ENCODE peak calls at places on chromosomes 7 and 10, in six cellular contexts. One of them, this sample, is unnamed.

GRCh38 chr7:45143616-45144015 is 14.0 kb upstream of the RAMP3 start:
- DNase-seq in neural crest cell: no peak
- DNase-seq in B cell: no peak
- DNase-seq in transverse colon: no peak
- DNase-seq in GM12865: no peak
- DNase-seq in kidney: no peak
- DNase-seq in this sample: no peak

GRCh38 chr7:141590666-141591065 is 39.5 kb downstream of the AGK start:
- DNase-seq in neural crest cell: no peak
- DNase-seq in B cell: no peak
- DNase-seq in transverse colon: no peak
- DNase-seq in GM12865: peak
- DNase-seq in kidney: no peak
- DNase-seq in this sample: no peak

GRCh38 chr7:128347573-128348147 is 4.0 kb upstream of the RBM28 start:
- DNase-seq in neural crest cell: peak
- DNase-seq in B cell: no peak
- DNase-seq in transverse colon: peak
- DNase-seq in GM12865: peak
- DNase-seq in kidney: no peak
- DNase-seq in this sample: peak

GRCh38 chr10:128863823-128864405 is 603.1 kb upstream of the MGMT start:
- DNase-seq in neural crest cell: no peak
- DNase-seq in B cell: no peak
- DNase-seq in transverse colon: no peak
- DNase-seq in GM12865: no peak
- DNase-seq in kidney: no peak
- DNase-seq in this sample: no peak

GRCh38 chr10:95525033-95525418 is 36.1 kb downstream of the SORBS1 start:
- DNase-seq in neural crest cell: no peak
- DNase-seq in B cell: no peak
- DNase-seq in transverse colon: no peak
- DNase-seq in GM12865: no peak
- DNase-seq in kidney: no peak
- DNase-seq in this sample: no peak

GRCh38 chr10:43039629-43040481 is 37.0 kb upstream of the RET start:
- DNase-seq in neural crest cell: no peak
- DNase-seq in B cell: no peak
- DNase-seq in transverse colon: no peak
- DNase-seq in GM12865: no peak
- DNase-seq in kidney: peak
- DNase-seq in this sample: no peak

GRCh38 chr10:93813507-93814465 is 56.0 kb downstream of the LGI1 start:
- DNase-seq in neural crest cell: peak
- DNase-seq in B cell: no peak
- DNase-seq in transverse colon: peak
- DNase-seq in GM12865: peak
- DNase-seq in kidney: peak
- DNase-seq in this sample: peak

GRCh38 chr10:36110097-36110496 is 468.0 kb upstream of the FZD8 start:
- DNase-seq in neural crest cell: no peak
- DNase-seq in B cell: no peak
- DNase-seq in transverse colon: no peak
- DNase-seq in GM12865: no peak
- DNase-seq in kidney: no peak
- DNase-seq in this sample: no peak

GRCh38 chr7:117381357-117381756 is 45.9 kb downstream of the ASZ1 start:
- DNase-seq in neural crest cell: no peak
- DNase-seq in B cell: no peak
- DNase-seq in transverse colon: no peak
- DNase-seq in GM12865: peak
- DNase-seq in kidney: no peak
- DNase-seq in this sample: no peak

GRCh38 chr7:110568932-110569331 is 522.0 kb upstream of the LRRN3 start:
- DNase-seq in neural crest cell: no peak
- DNase-seq in B cell: no peak
- DNase-seq in transverse colon: no peak
- DNase-seq in GM12865: no peak
- DNase-seq in kidney: no peak
- DNase-seq in this sample: no peak

GRCh38 chr7:118803-119376 is 73.5 kb upstream of the FAM20C start:
- DNase-seq in neural crest cell: no peak
- DNase-seq in B cell: no peak
- DNase-seq in transverse colon: no peak
- DNase-seq in GM12865: no peak
- DNase-seq in kidney: no peak
- DNase-seq in this sample: no peak

GRCh38 chr7:155547161-155547791 is 917 bp upstream of the CNPY1 start:
- DNase-seq in neural crest cell: no peak
- DNase-seq in B cell: no peak
- DNase-seq in transverse colon: no peak
- DNase-seq in GM12865: no peak
- DNase-seq in kidney: no peak
- DNase-seq in this sample: no peak

GRCh38 chr7:100053201-100053600 is 3.6 kb downstream of the ZSCAN21 start:
- DNase-seq in neural crest cell: no peak
- DNase-seq in B cell: peak
- DNase-seq in transverse colon: peak
- DNase-seq in GM12865: peak
- DNase-seq in kidney: peak
- DNase-seq in this sample: no peak

GRCh38 chr7:72025381-72025960 is 386.7 kb downstream of the CALN1 start:
- DNase-seq in neural crest cell: no peak
- DNase-seq in B cell: no peak
- DNase-seq in transverse colon: no peak
- DNase-seq in GM12865: no peak
- DNase-seq in kidney: no peak
- DNase-seq in this sample: no peak

GRCh38 chr7:157689269-157690057 is 352.7 kb downstream of the DNAJB6 start:
- DNase-seq in neural crest cell: no peak
- DNase-seq in B cell: no peak
- DNase-seq in transverse colon: no peak
- DNase-seq in GM12865: no peak
- DNase-seq in kidney: peak
- DNase-seq in this sample: peak
- TF ChIP-seq CTCF in neural crest cell: no peak
- TF ChIP-seq CTCF in B cell: no peak
- TF ChIP-seq CTCF in transverse colon: no peak
- TF ChIP-seq CTCF in GM12865: no peak
- TF ChIP-seq CTCF in kidney: no peak
- TF ChIP-seq CTCF in this sample: no peak

DNA sequence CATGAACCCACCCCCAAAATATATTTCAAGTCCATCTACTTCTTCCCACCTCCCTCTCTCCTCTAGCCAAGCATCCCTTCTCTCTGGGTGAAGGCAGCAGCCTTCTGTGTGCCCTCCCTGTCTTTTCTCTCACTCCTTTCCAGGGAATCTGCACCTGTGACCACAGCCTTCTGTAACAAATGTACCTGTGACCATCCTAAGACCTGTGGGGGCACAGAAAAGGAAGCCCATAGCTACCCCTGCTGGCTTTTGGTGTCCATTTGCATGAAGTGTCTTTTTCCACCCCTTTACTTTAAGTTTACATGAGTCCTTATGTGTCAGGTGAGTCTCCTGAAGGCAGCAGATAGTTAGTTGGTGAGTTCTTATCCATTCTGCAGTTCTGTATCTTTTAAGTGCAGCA is 2.0 kb upstream of the TBXAS1 start:
- DNase-seq in neural crest cell: no peak
- DNase-seq in B cell: no peak
- DNase-seq in transverse colon: no peak
- DNase-seq in GM12865: peak
- DNase-seq in kidney: no peak
- DNase-seq in this sample: no peak
- TF ChIP-seq CTCF in neural crest cell: no peak
- TF ChIP-seq CTCF in B cell: no peak
- TF ChIP-seq CTCF in transverse colon: no peak
- TF ChIP-seq CTCF in GM12865: peak
- TF ChIP-seq CTCF in kidney: no peak
- TF ChIP-seq CTCF in this sample: no peak

DNA sequence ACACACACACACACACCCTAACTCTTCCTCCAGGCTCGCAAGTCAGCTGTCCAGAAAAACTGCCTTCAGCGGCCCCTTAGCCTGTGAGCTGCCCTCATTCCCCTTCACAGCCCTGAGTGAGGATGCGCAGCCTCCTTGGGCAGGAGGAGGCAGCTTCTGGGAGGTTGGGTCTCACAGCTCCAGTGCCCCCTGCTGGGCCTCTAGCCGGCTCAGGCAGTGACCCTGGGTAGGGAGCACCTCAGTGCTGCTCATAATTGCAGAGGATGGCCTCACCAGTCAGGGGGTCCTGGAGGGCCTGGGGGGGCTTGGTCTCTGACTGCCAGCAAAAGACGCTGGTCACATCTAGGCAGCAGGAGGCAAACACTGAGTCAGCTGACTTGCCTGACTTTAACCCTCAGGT is 43.7 kb downstream of the ZNF273 start:
- DNase-seq in neural crest cell: peak
- DNase-seq in B cell: peak
- DNase-seq in transverse colon: no peak
- DNase-seq in GM12865: no peak
- DNase-seq in kidney: no peak
- DNase-seq in this sample: peak
- TF ChIP-seq CTCF in neural crest cell: peak
- TF ChIP-seq CTCF in B cell: no peak
- TF ChIP-seq CTCF in transverse colon: no peak
- TF ChIP-seq CTCF in GM12865: no peak
- TF ChIP-seq CTCF in kidney: no peak
- TF ChIP-seq CTCF in this sample: no peak

DNA sequence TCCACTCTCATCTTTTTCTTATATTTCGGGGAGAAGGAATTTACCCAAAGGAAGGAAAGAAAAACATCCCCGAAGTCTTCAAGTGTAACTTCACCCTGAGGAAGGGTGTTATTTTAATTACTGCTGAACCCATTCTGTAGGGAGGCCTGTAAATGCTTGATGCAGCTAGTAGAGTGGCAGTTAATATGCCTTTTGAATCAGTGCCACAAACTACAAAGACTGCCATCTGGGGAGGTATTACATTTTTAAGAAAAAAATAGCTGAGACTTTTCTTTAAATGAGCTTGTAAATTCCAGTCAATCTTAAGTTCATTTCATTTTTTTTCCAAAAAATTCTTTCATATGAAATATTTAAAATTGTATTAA is 233.1 kb upstream of the FERD3L start:
- DNase-seq in neural crest cell: no peak
- DNase-seq in B cell: no peak
- DNase-seq in transverse colon: no peak
- DNase-seq in GM12865: no peak
- DNase-seq in kidney: no peak
- DNase-seq in this sample: no peak
- TF ChIP-seq CTCF in neural crest cell: no peak
- TF ChIP-seq CTCF in B cell: no peak
- TF ChIP-seq CTCF in transverse colon: no peak
- TF ChIP-seq CTCF in GM12865: no peak
- TF ChIP-seq CTCF in kidney: no peak
- TF ChIP-seq CTCF in this sample: no peak

GRCh38 chr7:97844036-97844435 is 28.2 kb downstream of the ASNS start:
- DNase-seq in neural crest cell: no peak
- DNase-seq in B cell: no peak
- DNase-seq in transverse colon: no peak
- DNase-seq in GM12865: no peak
- DNase-seq in kidney: no peak
- DNase-seq in this sample: no peak
- TF ChIP-seq CTCF in neural crest cell: no peak
- TF ChIP-seq CTCF in B cell: no peak
- TF ChIP-seq CTCF in transverse colon: no peak
- TF ChIP-seq CTCF in GM12865: no peak
- TF ChIP-seq CTCF in kidney: no peak
- TF ChIP-seq CTCF in this sample: no peak